ENCODE peak calls at places on chromosomes 11 and 22, in ten cellular contexts. F is lower lobe of right lung, B is aorta, Q is HCT116, K is adrenal gland, T is heart left ventricle, M is endodermal cell, V is Peyer's patch, Z is upper lobe of left lung, G is cardiac muscle cell. O is an unnamed sample.

GRCh38 chr11:44752727-44753126 is 26.0 kb downstream of the TSPAN18 start:
- DNase-seq in F (no peak), B (no peak), Q (no peak), K (no peak), T (no peak), M (peak; percentile 3), V (no peak), Z (no peak), G (no peak), O (no peak)

GRCh38 chr11:64007160-64007628 is 21.0 kb downstream of the OTUB1 start:
- DNase-seq in F (peak; percentile 59), B (no peak), Q (no peak), K (peak; percentile 64), T (no peak), M (peak; percentile 79), V (no peak), Z (no peak), G (peak; percentile 49), O (peak; percentile 36)

GRCh38 chr11:2988996-2989395 is 3.1 kb downstream of the NAP1L4 start:
- DNase-seq in F (no peak), B (no peak), Q (no peak), K (no peak), T (no peak), M (no peak), V (no peak), Z (no peak), G (no peak), O (no peak)

GRCh38 chr22:37499006-37499707 is 13.0 kb upstream of the MFNG start:
- DNase-seq in F (no peak), B (no peak), Q (no peak), K (no peak), T (no peak), M (no peak), V (no peak), Z (no peak), G (no peak), O (no peak)

GRCh38 chr11:86800076-86800955 is at the start of gene PRSS23:
- DNase-seq in F (peak; percentile 75), B (peak; percentile 92), Q (no peak), K (peak; percentile 61), T (peak; percentile 74), M (peak; percentile 87), V (peak; percentile 60), Z (peak; percentile 68), G (peak; percentile 88), O (peak; percentile 39)

GRCh38 chr11:61816736-61817455 is at the start of gene FADS1:
- DNase-seq in F (peak; percentile 97), B (peak; percentile 98), Q (peak; percentile 91), K (peak; percentile 94), T (peak; percentile 91), M (peak; percentile 98), V (peak; percentile 89), Z (peak; percentile 96), G (peak; percentile 99), O (peak; percentile 99)

GRCh38 chr11:2428322-2428795 is 16.0 kb downstream of the TRPM5 start:
- DNase-seq in F (peak; percentile 86), B (no peak), Q (peak; percentile 52), K (peak; percentile 87), T (peak; percentile 75), M (peak; percentile 95), V (peak; percentile 95), Z (peak; percentile 79), G (peak; percentile 73), O (peak; percentile 76)

GRCh38 chr22:30643055-30643875 is 7.7 kb downstream of the SLC35E4 start:
- DNase-seq in F (no peak), B (no peak), Q (no peak), K (peak; percentile 19), T (peak; percentile 28), M (no peak), V (no peak), Z (no peak), G (no peak), O (no peak)

GRCh38 chr11:69137148-69137844 is 18.4 kb upstream of the SMIM38 start:
- DNase-seq in F (no peak), B (no peak), Q (no peak), K (no peak), T (no peak), M (no peak), V (no peak), Z (no peak), G (no peak), O (no peak)

GRCh38 chr11:96052921-96053631 is 129.2 kb upstream of the MTMR2 start:
- DNase-seq in F (no peak), B (no peak), Q (no peak), K (no peak), T (no peak), M (no peak), V (no peak), Z (no peak), G (no peak), O (no peak)

GRCh38 chr11:106278391-106278790 is 200.9 kb downstream of the AASDHPPT start:
- DNase-seq in F (no peak), B (no peak), Q (no peak), K (no peak), T (no peak), M (no peak), V (no peak), Z (no peak), G (no peak), O (no peak)

GRCh38 chr11:124746621-124747243 is 5.3 kb downstream of the VSIG2 start:
- DNase-seq in F (peak; percentile 91), B (peak; percentile 90), Q (peak; percentile 82), K (peak; percentile 69), T (peak; percentile 76), M (peak; percentile 96), V (peak; percentile 96), Z (peak; percentile 92), G (peak; percentile 79), O (peak; percentile 26)

DNA sequence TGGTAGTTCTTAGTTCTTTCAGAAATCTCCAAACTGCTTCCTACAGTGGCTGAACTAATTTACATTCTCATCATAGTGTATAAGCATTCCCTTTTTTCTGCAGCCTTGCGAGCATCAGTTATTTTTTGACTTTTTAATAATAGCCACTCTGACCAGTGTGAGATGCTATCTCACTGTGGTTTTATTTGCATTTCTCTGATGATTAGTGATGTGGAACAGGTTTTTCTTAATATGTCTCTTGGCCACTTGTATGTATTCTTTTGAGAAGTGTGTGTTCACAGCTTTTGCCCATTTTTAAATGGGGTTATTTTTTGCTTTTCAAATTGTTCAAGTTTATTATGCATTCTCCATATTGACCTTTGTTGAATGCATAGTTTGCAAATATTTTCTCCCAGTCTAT is 459.3 kb downstream of the NTM start:
- DNase-seq in F (no peak), B (no peak), Q (no peak), K (no peak), T (no peak), M (no peak), V (no peak), Z (no peak), G (no peak), O (no peak)
- H3K27me3 ChIP-seq in F (no peaks in the 10 kb centered on the region), B (no peaks in the 10 kb centered on the region), Q (no peaks in the 10 kb centered on the region), K (no peaks in the 10 kb centered on the region), T (no peaks in the 10 kb centered on the region), M (no peaks in the 10 kb centered on the region), V (no peaks in the 10 kb centered on the region), Z (no peaks in the 10 kb centered on the region), G (peaks cover 37% of the 10 kb centered on the region), O (no peaks in the 10 kb centered on the region)

GRCh38 chr22:10961043-10961860 is 4566.7 kb upstream of the OR11H1 start:
- DNase-seq in F (peak; percentile 47), B (peak; percentile 77), Q (no peak), K (no peak), T (no peak), M (no peak), V (peak; percentile 45), Z (no peak), G (no peak), O (no peak)
- H3K9me3 ChIP-seq in F (peaks cover 19% of the 10 kb centered on the region), B (peaks cover 3% of the 10 kb centered on the region), Q (peaks cover 14% of the 10 kb centered on the region), K (no peaks in the 10 kb centered on the region), T (peaks cover 15% of the 10 kb centered on the region), M (peaks cover 54% of the 10 kb centered on the region), V (no peaks in the 10 kb centered on the region), Z (no peaks in the 10 kb centered on the region), G (no peaks in the 10 kb centered on the region), O (no peaks in the 10 kb centered on the region)

GRCh38 chr11:134556186-134556585 is 144.1 kb upstream of the B3GAT1 start:
- DNase-seq in F (no peak), B (peak; percentile 6), Q (no peak), K (no peak), T (no peak), M (peak; percentile 21), V (no peak), Z (no peak), G (no peak), O (no peak)
- H3K27ac ChIP-seq in F (no peak overlapping the region), B (no peak overlapping the region), Q (no peak overlapping the region), K (no peak overlapping the region), T (no peak overlapping the region), M (no peak overlapping the region), V (no peak overlapping the region), Z (no peak overlapping the region), G (no peak overlapping the region), O (no peak overlapping the region)

GRCh38 chr22:40040927-40041326 is 46.2 kb downstream of the FAM83F start:
- DNase-seq in F (no peak), B (no peak), Q (no peak), K (peak; percentile 47), T (peak; percentile 45), M (no peak), V (peak; percentile 54), Z (no peak), G (peak; percentile 5), O (no peak)
- H3K27me3 ChIP-seq in F (peaks cover 7% of the 10 kb centered on the region), B (no peaks in the 10 kb centered on the region), Q (no peaks in the 10 kb centered on the region), K (no peaks in the 10 kb centered on the region), T (no peaks in the 10 kb centered on the region), M (peaks cover 52% of the 10 kb centered on the region), V (no peaks in the 10 kb centered on the region), Z (no peaks in the 10 kb centered on the region), G (peaks cover 36% of the 10 kb centered on the region), O (peaks cover 3% of the 10 kb centered on the region)

GRCh38 chr22:17665884-17666283 is 27.3 kb downstream of the BCL2L13 start:
- DNase-seq in F (no peak), B (no peak), Q (no peak), K (no peak), T (no peak), M (no peak), V (no peak), Z (no peak), G (no peak), O (no peak)
- H3K9me3 ChIP-seq in F (no peaks in the 10 kb centered on the region), B (no peaks in the 10 kb centered on the region), Q (no peaks in the 10 kb centered on the region), K (no peaks in the 10 kb centered on the region), T (no peaks in the 10 kb centered on the region), M (peaks cover 27% of the 10 kb centered on the region), V (no peaks in the 10 kb centered on the region), Z (no peaks in the 10 kb centered on the region), G (no peaks in the 10 kb centered on the region), O (no peaks in the 10 kb centered on the region)